ENCODE peak calls at places on chromosomes 12 and 14, in four cellular contexts. One of them, this sample, is unnamed. For H3K27me3, the result is how much of the 10 kb centered on the place peaks cover.

GRCh38 chr14:32808574-32809098 is 130.0 kb upstream of the NPAS3 start:
- DNase-seq in GM23338: no peak
- DNase-seq in CD8-positive, alpha-beta T cell: no peak
- DNase-seq in CD8-positive, alpha-beta memory T cell: no peak
- DNase-seq in this sample: no peak

GRCh38 chr14:87131879-87132278 is 861.1 kb downstream of the GALC start:
- DNase-seq in GM23338: peak
- DNase-seq in CD8-positive, alpha-beta T cell: no peak
- DNase-seq in CD8-positive, alpha-beta memory T cell: no peak
- DNase-seq in this sample: no peak

GRCh38 chr12:49138587-49138986 is 7.4 kb upstream of the TUBA1B start:
- DNase-seq in GM23338: no peak
- DNase-seq in CD8-positive, alpha-beta T cell: no peak
- DNase-seq in CD8-positive, alpha-beta memory T cell: no peak
- DNase-seq in this sample: peak

GRCh38 chr12:14614704-14615121 is 47.0 kb upstream of the PLBD1 start:
- DNase-seq in GM23338: peak
- DNase-seq in CD8-positive, alpha-beta T cell: no peak
- DNase-seq in CD8-positive, alpha-beta memory T cell: no peak
- DNase-seq in this sample: no peak

GRCh38 chr14:22558221-22558913 is 30.7 kb downstream of the DAD1 start:
- DNase-seq in GM23338: peak
- DNase-seq in CD8-positive, alpha-beta T cell: peak
- DNase-seq in CD8-positive, alpha-beta memory T cell: peak
- DNase-seq in this sample: no peak

GRCh38 chr12:113161415-113162016 is 12.0 kb downstream of the CFAP73 start:
- DNase-seq in GM23338: peak
- DNase-seq in CD8-positive, alpha-beta T cell: no peak
- DNase-seq in CD8-positive, alpha-beta memory T cell: no peak
- DNase-seq in this sample: peak

GRCh38 chr14:97943619-97944018 is 1146.4 kb downstream of the VRK1 start:
- DNase-seq in GM23338: no peak
- DNase-seq in CD8-positive, alpha-beta T cell: no peak
- DNase-seq in CD8-positive, alpha-beta memory T cell: no peak
- DNase-seq in this sample: no peak

GRCh38 chr12:11958216-11959091 is 112.3 kb upstream of the BCL2L14 start:
- DNase-seq in GM23338: no peak
- DNase-seq in CD8-positive, alpha-beta T cell: no peak
- DNase-seq in CD8-positive, alpha-beta memory T cell: no peak
- DNase-seq in this sample: no peak

GRCh38 chr12:56117778-56118687 is at the start of gene ZC3H10:
- DNase-seq in GM23338: peak
- DNase-seq in CD8-positive, alpha-beta T cell: peak
- DNase-seq in CD8-positive, alpha-beta memory T cell: peak
- DNase-seq in this sample: peak

GRCh38 chr12:98352218-98352811 is 163.1 kb upstream of the TMPO start:
- DNase-seq in GM23338: no peak
- DNase-seq in CD8-positive, alpha-beta T cell: no peak
- DNase-seq in CD8-positive, alpha-beta memory T cell: no peak
- DNase-seq in this sample: no peak

GRCh38 chr12:58877243-58877743 is 43.0 kb downstream of the LRIG3 start:
- DNase-seq in GM23338: no peak
- DNase-seq in CD8-positive, alpha-beta T cell: no peak
- DNase-seq in CD8-positive, alpha-beta memory T cell: no peak
- DNase-seq in this sample: no peak

DNA sequence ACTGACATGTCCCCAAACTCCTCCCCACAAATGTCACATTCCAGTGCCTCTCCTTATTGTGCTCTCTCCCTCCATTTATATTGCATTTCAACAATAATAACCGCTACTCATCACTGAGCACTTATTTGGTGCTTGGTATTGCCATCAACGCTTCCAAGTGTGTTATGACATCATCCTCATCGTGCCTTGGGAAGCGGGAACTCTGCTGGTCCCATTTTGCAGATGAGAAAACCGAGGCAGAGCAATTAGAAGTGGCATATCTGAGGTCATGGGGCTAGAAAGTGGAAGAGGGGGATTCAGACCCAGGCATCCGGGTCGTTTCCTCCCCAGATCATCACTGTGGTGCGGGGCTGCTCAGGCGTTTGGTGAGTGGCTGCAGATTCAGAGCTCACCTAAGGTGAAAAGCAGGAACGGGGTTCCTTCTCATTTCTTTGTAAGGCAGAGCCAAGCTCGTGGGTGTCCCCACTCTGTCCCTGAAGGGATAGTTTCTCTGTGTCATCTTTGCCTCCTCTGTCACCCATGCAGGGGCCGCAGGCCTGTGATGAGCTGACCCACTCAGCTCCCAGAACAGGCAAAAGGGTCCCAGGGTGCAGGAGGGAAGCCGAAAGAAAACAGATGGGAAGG is 5.5 kb upstream of the FZD10 start:
- DNase-seq in GM23338: no peak
- DNase-seq in CD8-positive, alpha-beta T cell: no peak
- DNase-seq in CD8-positive, alpha-beta memory T cell: no peak
- DNase-seq in this sample: no peak
- H3K27me3 ChIP-seq in GM23338: half or more
- H3K27me3 ChIP-seq in CD8-positive, alpha-beta T cell: under half
- H3K27me3 ChIP-seq in CD8-positive, alpha-beta memory T cell: under half
- H3K27me3 ChIP-seq in this sample: half or more

GRCh38 chr14:23831591-23831990 is 122.0 kb upstream of the DHRS4 start:
- DNase-seq in GM23338: no peak
- DNase-seq in CD8-positive, alpha-beta T cell: no peak
- DNase-seq in CD8-positive, alpha-beta memory T cell: no peak
- DNase-seq in this sample: no peak
- H3K27me3 ChIP-seq in GM23338: under half
- H3K27me3 ChIP-seq in CD8-positive, alpha-beta T cell: under half
- H3K27me3 ChIP-seq in CD8-positive, alpha-beta memory T cell: under half
- H3K27me3 ChIP-seq in this sample: under half

GRCh38 chr12:78385541-78385940 is 479.0 kb upstream of the SYT1 start:
- DNase-seq in GM23338: no peak
- DNase-seq in CD8-positive, alpha-beta T cell: no peak
- DNase-seq in CD8-positive, alpha-beta memory T cell: no peak
- DNase-seq in this sample: no peak

GRCh38 chr12:78387721-78388120 is 476.9 kb upstream of the SYT1 start:
- DNase-seq in GM23338: no peak
- DNase-seq in CD8-positive, alpha-beta T cell: no peak
- DNase-seq in CD8-positive, alpha-beta memory T cell: no peak
- DNase-seq in this sample: no peak

GRCh38 chr12:78388461-78388860 is 476.1 kb upstream of the SYT1 start:
- DNase-seq in GM23338: peak
- DNase-seq in CD8-positive, alpha-beta T cell: no peak
- DNase-seq in CD8-positive, alpha-beta memory T cell: no peak
- DNase-seq in this sample: no peak

GRCh38 chr12:78386871-78387270 is 477.7 kb upstream of the SYT1 start:
- DNase-seq in GM23338: no peak
- DNase-seq in CD8-positive, alpha-beta T cell: no peak
- DNase-seq in CD8-positive, alpha-beta memory T cell: no peak
- DNase-seq in this sample: no peak

GRCh38 chr12:78384541-78384940 is 480.0 kb upstream of the SYT1 start:
- DNase-seq in GM23338: no peak
- DNase-seq in CD8-positive, alpha-beta T cell: no peak
- DNase-seq in CD8-positive, alpha-beta memory T cell: no peak
- DNase-seq in this sample: no peak
- H3K27me3 ChIP-seq in GM23338: under half
- H3K27me3 ChIP-seq in CD8-positive, alpha-beta T cell: under half
- H3K27me3 ChIP-seq in CD8-positive, alpha-beta memory T cell: under half
- H3K27me3 ChIP-seq in this sample: under half

GRCh38 chr12:111164833-111165232 is 204.1 kb downstream of the PHETA1 start:
- DNase-seq in GM23338: no peak
- DNase-seq in CD8-positive, alpha-beta T cell: no peak
- DNase-seq in CD8-positive, alpha-beta memory T cell: no peak
- DNase-seq in this sample: no peak

GRCh38 chr12:111160350-111161142 is 208.3 kb downstream of the PHETA1 start:
- DNase-seq in GM23338: no peak
- DNase-seq in CD8-positive, alpha-beta T cell: no peak
- DNase-seq in CD8-positive, alpha-beta memory T cell: no peak
- DNase-seq in this sample: no peak

GRCh38 chr12:111161898-111162297 is 207.0 kb downstream of the PHETA1 start:
- DNase-seq in GM23338: no peak
- DNase-seq in CD8-positive, alpha-beta T cell: no peak
- DNase-seq in CD8-positive, alpha-beta memory T cell: no peak
- DNase-seq in this sample: no peak

GRCh38 chr12:111166779-111167540 is 201.9 kb downstream of the PHETA1 start:
- DNase-seq in GM23338: no peak
- DNase-seq in CD8-positive, alpha-beta T cell: no peak
- DNase-seq in CD8-positive, alpha-beta memory T cell: no peak
- DNase-seq in this sample: no peak

DNA sequence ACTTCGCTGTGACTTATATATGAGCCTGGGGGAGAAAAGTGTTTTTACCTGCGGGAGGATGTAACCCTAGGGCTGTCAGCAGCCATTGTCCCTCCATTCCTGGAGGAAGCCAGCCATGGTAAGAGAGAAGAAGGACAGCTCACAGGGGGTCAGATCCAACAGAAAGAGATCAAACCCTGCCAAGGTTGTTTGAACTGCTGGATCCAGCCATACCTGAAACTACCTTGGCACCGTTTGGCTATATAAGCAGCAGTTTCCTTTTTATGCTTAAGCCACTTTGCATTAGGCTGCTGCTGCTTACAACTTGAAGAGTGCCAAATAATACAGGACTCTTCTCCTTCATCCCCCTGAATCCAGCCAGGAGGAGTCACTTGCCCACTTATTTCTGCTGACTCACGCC is 205.5 kb downstream of the PHETA1 start:
- DNase-seq in GM23338: no peak
- DNase-seq in CD8-positive, alpha-beta T cell: no peak
- DNase-seq in CD8-positive, alpha-beta memory T cell: no peak
- DNase-seq in this sample: no peak
- H3K27me3 ChIP-seq in GM23338: under half
- H3K27me3 ChIP-seq in CD8-positive, alpha-beta T cell: under half
- H3K27me3 ChIP-seq in CD8-positive, alpha-beta memory T cell: under half
- H3K27me3 ChIP-seq in this sample: under half

DNA sequence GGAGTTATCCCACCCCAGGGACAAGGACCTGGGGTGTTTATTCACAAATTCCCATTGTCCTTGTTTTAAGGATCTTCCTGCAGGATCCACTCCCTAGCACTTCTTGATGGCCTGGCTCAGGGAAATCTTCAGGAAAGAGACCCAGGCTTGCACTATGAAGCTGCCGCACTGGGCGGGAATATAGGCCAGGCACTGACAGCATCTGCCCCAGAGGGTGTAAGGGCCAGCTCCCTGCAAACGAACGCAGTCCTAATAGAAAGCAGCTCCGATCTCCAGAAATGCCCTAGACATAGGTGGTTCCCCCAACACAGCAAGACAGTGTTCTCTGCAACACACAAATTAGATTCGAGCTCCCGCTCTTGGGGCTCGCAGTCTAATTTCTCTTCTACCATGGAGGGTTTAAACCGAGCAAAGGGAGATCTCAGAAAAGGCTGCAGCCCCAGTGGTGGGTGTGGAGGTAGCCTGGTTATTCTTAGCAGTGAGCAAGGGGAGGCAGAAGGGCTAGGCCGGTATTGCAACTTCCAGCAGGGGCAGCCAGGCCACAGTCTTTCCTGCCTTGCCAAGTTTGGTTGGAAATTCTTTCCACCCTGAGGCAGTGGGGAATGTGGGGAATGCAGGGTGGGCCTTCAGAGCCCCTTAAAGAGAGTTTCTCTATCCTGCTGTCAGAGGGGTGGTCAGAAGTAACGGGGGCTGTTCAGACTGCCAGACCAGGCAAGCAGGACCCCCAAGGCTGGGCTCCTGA is 16.1 kb upstream of the WSCD2 start:
- DNase-seq in GM23338: peak
- DNase-seq in CD8-positive, alpha-beta T cell: no peak
- DNase-seq in CD8-positive, alpha-beta memory T cell: no peak
- DNase-seq in this sample: no peak
- H3K27me3 ChIP-seq in GM23338: under half
- H3K27me3 ChIP-seq in CD8-positive, alpha-beta T cell: under half
- H3K27me3 ChIP-seq in CD8-positive, alpha-beta memory T cell: under half
- H3K27me3 ChIP-seq in this sample: under half

DNA sequence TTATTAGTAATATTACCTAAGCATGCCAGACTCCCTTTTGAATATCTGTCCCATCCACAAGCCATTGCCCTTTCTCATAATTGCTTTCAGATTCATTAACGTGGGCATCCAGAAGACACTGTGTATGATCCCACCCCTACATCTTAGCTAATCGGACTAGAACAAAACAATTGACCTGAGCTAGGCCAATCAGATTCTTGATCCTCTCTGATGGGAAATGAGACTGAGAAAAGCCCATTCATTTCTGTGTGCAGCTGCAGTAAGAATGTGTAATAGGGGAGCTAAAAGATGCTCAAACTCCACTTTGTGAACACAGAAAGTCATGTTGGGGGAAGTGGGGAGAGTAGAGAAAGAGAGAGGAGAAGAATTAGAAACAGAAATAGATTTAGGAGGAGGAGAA is 281.7 kb upstream of the G2E3 start:
- DNase-seq in GM23338: no peak
- DNase-seq in CD8-positive, alpha-beta T cell: no peak
- DNase-seq in CD8-positive, alpha-beta memory T cell: no peak
- DNase-seq in this sample: no peak
- H3K27me3 ChIP-seq in GM23338: under half
- H3K27me3 ChIP-seq in CD8-positive, alpha-beta T cell: under half
- H3K27me3 ChIP-seq in CD8-positive, alpha-beta memory T cell: under half
- H3K27me3 ChIP-seq in this sample: under half

GRCh38 chr12:53949631-53950440 is 4.9 kb upstream of the HOXC12 start:
- DNase-seq in GM23338: peak
- DNase-seq in CD8-positive, alpha-beta T cell: no peak
- DNase-seq in CD8-positive, alpha-beta memory T cell: no peak
- DNase-seq in this sample: no peak
- H3K27me3 ChIP-seq in GM23338: half or more
- H3K27me3 ChIP-seq in CD8-positive, alpha-beta T cell: half or more
- H3K27me3 ChIP-seq in CD8-positive, alpha-beta memory T cell: half or more
- H3K27me3 ChIP-seq in this sample: half or more

GRCh38 chr12:109716092-109716479 is 2.5 kb downstream of the FAM222A start:
- DNase-seq in GM23338: no peak
- DNase-seq in CD8-positive, alpha-beta T cell: no peak
- DNase-seq in CD8-positive, alpha-beta memory T cell: no peak
- DNase-seq in this sample: peak

GRCh38 chr12:109714141-109714912 is 702 bp downstream of the FAM222A start:
- DNase-seq in GM23338: peak
- DNase-seq in CD8-positive, alpha-beta T cell: peak
- DNase-seq in CD8-positive, alpha-beta memory T cell: peak
- DNase-seq in this sample: peak

GRCh38 chr12:109715310-109716091 is 1.9 kb downstream of the FAM222A start:
- DNase-seq in GM23338: peak
- DNase-seq in CD8-positive, alpha-beta T cell: no peak
- DNase-seq in CD8-positive, alpha-beta memory T cell: peak
- DNase-seq in this sample: peak

GRCh38 chr12:109713187-109713984 is at the start of gene FAM222A:
- DNase-seq in GM23338: peak
- DNase-seq in CD8-positive, alpha-beta T cell: peak
- DNase-seq in CD8-positive, alpha-beta memory T cell: peak
- DNase-seq in this sample: peak

GRCh38 chr12:109714913-109715244 is 1.3 kb downstream of the FAM222A start:
- DNase-seq in GM23338: no peak
- DNase-seq in CD8-positive, alpha-beta T cell: no peak
- DNase-seq in CD8-positive, alpha-beta memory T cell: no peak
- DNase-seq in this sample: no peak
- H3K27me3 ChIP-seq in GM23338: half or more
- H3K27me3 ChIP-seq in CD8-positive, alpha-beta T cell: under half
- H3K27me3 ChIP-seq in CD8-positive, alpha-beta memory T cell: under half
- H3K27me3 ChIP-seq in this sample: under half

GRCh38 chr12:127888948-127889347 is 378.0 kb upstream of the TMEM132C start:
- DNase-seq in GM23338: no peak
- DNase-seq in CD8-positive, alpha-beta T cell: no peak
- DNase-seq in CD8-positive, alpha-beta memory T cell: no peak
- DNase-seq in this sample: no peak
- H3K27me3 ChIP-seq in GM23338: under half
- H3K27me3 ChIP-seq in CD8-positive, alpha-beta T cell: under half
- H3K27me3 ChIP-seq in CD8-positive, alpha-beta memory T cell: under half
- H3K27me3 ChIP-seq in this sample: under half